ENCODE peak calls at places on chromosomes 5 and 9, in ten cellular contexts. D is memory B cell; J is bronchial epithelial cell; H is activated CD8-positive, alpha-beta memory T cell treated with anti-CD3 and anti-CD28 coated beads for 48 hours; X is renal cortical epithelial cell; U is AG04449; B is G401; Z is amniotic stem cell; I is effector memory CD8-positive, alpha-beta T cell; K is EL. F is an unnamed sample.

GRCh38 chr5:19179561-19179960 is 808.4 kb downstream of the CDH18 start:
- DNase-seq in H (no peak), D (no peak), Z (no peak), X (no peak), U (no peak), I (no peak), K (no peak), J (peak), B (peak), F (no peak)

GRCh38 chr5:89847743-89848142 is 561.8 kb downstream of the CETN3 start:
- DNase-seq in I (no peak), B (no peak), X (no peak), D (no peak), K (no peak), Z (no peak), J (peak), U (no peak), H (no peak), F (no peak)

GRCh38 chr9:114811301-114811700 is 5.5 kb upstream of the TNFSF15 start:
- DNase-seq in H (no peak), I (no peak), X (peak), U (no peak), Z (no peak), B (no peak), J (peak), D (no peak), K (no peak), F (no peak)

GRCh38 chr9:130328349-130328801 is 62.8 kb downstream of the HMCN2 start:
- DNase-seq in U (no peak), X (no peak), H (no peak), B (no peak), K (peak), I (no peak), Z (no peak), J (no peak), D (no peak), F (no peak)

GRCh38 chr5:54021413-54022155 is 288.8 kb downstream of the ARL15 start:
- DNase-seq in H (no peak), I (no peak), K (peak), J (peak), U (no peak), B (no peak), X (peak), D (no peak), Z (no peak), F (no peak)

GRCh38 chr9:82989949-82990348 is 73.0 kb downstream of the RASEF start:
- DNase-seq in I (no peak), X (no peak), U (no peak), B (no peak), D (no peak), H (no peak), J (no peak), K (no peak), Z (no peak), F (no peak)

GRCh38 chr9:32677931-32678330 is 42.5 kb upstream of the TAF1L start:
- DNase-seq in Z (no peak), B (no peak), J (no peak), K (no peak), D (no peak), U (peak), H (no peak), X (no peak), I (no peak), F (no peak)

GRCh38 chr9:31251386-31251785 is 1133.1 kb upstream of the ACO1 start:
- DNase-seq in U (no peak), K (no peak), X (no peak), J (no peak), H (no peak), B (no peak), D (no peak), I (no peak), Z (no peak), F (no peak)

GRCh38 chr9:125889524-125890473 is 142.6 kb downstream of the PBX3 start:
- DNase-seq in D (peak), X (peak), J (peak), I (peak), U (no peak), K (peak), B (peak), Z (no peak), H (peak), F (peak)

GRCh38 chr5:35647712-35648111 is 30.0 kb downstream of the SPEF2 start:
- DNase-seq in K (no peak), D (no peak), I (no peak), X (no peak), H (no peak), U (no peak), J (no peak), B (no peak), Z (no peak), F (no peak)

GRCh38 chr9:127447416-127448111 is 3.6 kb downstream of the RPL12 start:
- DNase-seq in J (no peak), X (no peak), B (no peak), D (no peak), I (no peak), H (no peak), K (peak), U (no peak), Z (no peak), F (no peak)

GRCh38 chr5:154103223-154103622 is 64.5 kb downstream of the MFAP3 start:
- DNase-seq in X (no peak), K (no peak), D (no peak), H (no peak), U (no peak), J (no peak), Z (no peak), I (no peak), B (peak), F (no peak)

GRCh38 chr9:130467371-130467770 is 22.6 kb downstream of the ASS1 start:
- DNase-seq in J (no peak), B (peak), K (no peak), D (no peak), Z (no peak), I (no peak), H (no peak), U (no peak), X (no peak), F (no peak)

GRCh38 chr5:51376504-51376903 is 6.7 kb upstream of the ISL1 start:
- DNase-seq in B (no peak), X (no peak), U (no peak), I (no peak), H (no peak), D (no peak), Z (no peak), K (no peak), J (no peak), F (no peak)

GRCh38 chr9:112176410-112177010 is 1.4 kb upstream of the SUSD1 start:
- DNase-seq in K (no peak), Z (no peak), B (no peak), J (no peak), I (peak), U (no peak), D (no peak), H (no peak), X (peak), F (no peak)

GRCh38 chr9:109107402-109108240 is 12.1 kb downstream of the TMEM245 start:
- DNase-seq in H (no peak), U (no peak), I (no peak), X (peak), D (no peak), J (peak), B (no peak), K (peak), Z (peak), F (no peak)

GRCh38 chr5:143355710-143356109 is 47.8 kb downstream of the NR3C1 start:
- DNase-seq in U (peak), B (peak), J (peak), Z (peak), I (peak), D (no peak), K (peak), X (peak), H (no peak), F (peak)

GRCh38 chr9:15213249-15213648 is 93.8 kb downstream of the TTC39B start:
- DNase-seq in B (peak), K (no peak), X (peak), I (no peak), Z (no peak), D (no peak), H (no peak), U (no peak), J (no peak), F (no peak)

GRCh38 chr5:78562719-78563330 is 85.7 kb downstream of the LHFPL2 start:
- DNase-seq in K (no peak), Z (no peak), X (no peak), D (no peak), B (peak), U (no peak), H (no peak), J (no peak), I (no peak), F (no peak)

GRCh38 chr9:71743217-71743705 is 25.1 kb downstream of the CEMIP2 start:
- DNase-seq in D (no peak), B (no peak), J (no peak), U (no peak), X (no peak), H (no peak), Z (no peak), I (no peak), K (no peak), F (no peak)

GRCh38 chr5:179731791-179732411 is 721 bp upstream of the MAML1 start:
- DNase-seq in J (peak), Z (peak), I (no peak), K (peak), H (no peak), D (no peak), U (peak), X (peak), B (no peak), F (no peak)

GRCh38 chr9:134687556-134687955 is 46.0 kb downstream of the COL5A1 start:
- DNase-seq in U (no peak), D (no peak), K (no peak), J (no peak), H (no peak), X (no peak), Z (no peak), I (no peak), B (no peak), F (no peak)